ENCODE peak calls at places on chromosomes 4 and X, in six cellular contexts. B is HCT116, F is GM12878, T is upper lobe of left lung, N is HepG2, I is K562. G is an unnamed sample. For H3K9me3, the result is how much of the 10 kb centered on the place peaks cover.

GRCh38 chr4:57122959-57123358 is 12.8 kb upstream of the IGFBP7 start:
- ATAC-seq in B (no peak), F (no peak), T (no peak), N (no peak), I (no peak), G (no peak)

GRCh38 chr4:185304541-185304940 is 91.2 kb downstream of the LRP2BP start:
- ATAC-seq in B (peak), F (no peak), T (peak), N (no peak), I (no peak), G (no peak)

GRCh38 chr4:44912980-44913379 is 186.6 kb upstream of the GNPDA2 start:
- ATAC-seq in B (no peak), F (no peak), T (no peak), N (no peak), I (no peak), G (no peak)

GRCh38 chr4:162126754-162127153 is 37.0 kb downstream of the FSTL5 start:
- ATAC-seq in B (no peak), F (no peak), T (no peak), N (no peak), I (no peak), G (no peak)

GRCh38 chr4:17066972-17067371 is 168.5 kb upstream of the LDB2 start:
- ATAC-seq in B (peak), F (no peak), T (peak), N (no peak), I (no peak), G (no peak)

GRCh38 chr4:142016031-142016430 is 379.6 kb downstream of the IL15 start:
- ATAC-seq in B (no peak), F (peak), T (no peak), N (no peak), I (no peak), G (no peak)

GRCh38 chr4:53900275-53900649 is 164.1 kb downstream of the CHIC2 start:
- ATAC-seq in B (no peak), F (no peak), T (peak), N (no peak), I (no peak), G (no peak)

GRCh38 chr4:55757356-55758024 is 62.1 kb upstream of the EXOC1L start:
- ATAC-seq in B (no peak), F (no peak), T (no peak), N (no peak), I (peak), G (no peak)

GRCh38 chr4:87419578-87420249 is 2.7 kb upstream of the NUDT9 start:
- ATAC-seq in B (no peak), F (no peak), T (no peak), N (peak), I (no peak), G (no peak)

GRCh38 chr4:110055014-110055768 is 142.5 kb downstream of the EGF start:
- ATAC-seq in B (no peak), F (peak), T (no peak), N (peak), I (peak), G (no peak)

GRCh38 chrX:53246231-53246630 is 21.2 kb upstream of the KDM5C start:
- ATAC-seq in B (no peak), F (no peak), T (no peak), N (no peak), I (no peak), G (no peak)

GRCh38 chr4:145298885-145299284 is 118.5 kb upstream of the OTUD4 start:
- ATAC-seq in B (peak), F (peak), T (no peak), N (no peak), I (no peak), G (no peak)

GRCh38 chrX:70504772-70505450 is 60.3 kb downstream of the DLG3 start:
- ATAC-seq in B (no peak), F (no peak), T (no peak), N (no peak), I (peak), G (no peak)

GRCh38 chr4:121913667-121914066 is 38.2 kb downstream of the TRPC3 start:
- ATAC-seq in B (no peak), F (no peak), T (no peak), N (no peak), I (no peak), G (no peak)

GRCh38 chrX:65601530-65602281 is 65.7 kb upstream of the MSN start:
- ATAC-seq in B (no peak), F (peak), T (peak), N (no peak), I (peak), G (peak)
- TF ChIP-seq POLR2AphosphoS5 in B (no peak), F (no peak), T (peak), N (no peak), I (no peak), G (peak)

GRCh38 chr4:114364857-114365256 is 233.8 kb upstream of the UGT8 start:
- ATAC-seq in B (no peak), F (no peak), T (peak), N (no peak), I (no peak), G (peak)
- TF ChIP-seq POLR2A in B (no peak), F (no peak), T (no peak), N (no peak), I (no peak), G (no peak)

DNA sequence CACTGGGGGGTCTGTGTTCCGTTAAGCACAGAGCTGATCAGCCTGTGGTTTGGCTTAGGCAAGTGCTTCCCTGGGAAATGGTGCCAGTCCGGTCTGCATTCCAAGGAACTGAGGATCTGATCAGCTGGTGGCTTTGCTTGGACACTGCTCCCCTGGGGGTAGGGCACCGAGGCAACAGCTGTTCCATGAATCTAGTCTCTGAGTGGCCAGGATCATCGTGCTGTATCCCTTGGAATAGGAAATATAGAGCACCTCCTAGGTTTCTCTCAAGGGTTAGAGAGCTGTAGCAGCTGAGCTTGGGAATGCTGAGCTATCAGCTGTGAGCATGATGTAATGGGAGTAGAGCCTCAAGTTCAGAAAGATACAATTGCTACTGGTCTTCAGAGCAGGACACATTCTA is 863.9 kb downstream of the RAPGEF2 start:
- ATAC-seq in B (no peak), F (no peak), T (no peak), N (no peak), I (no peak), G (no peak)
- H3K9me3 ChIP-seq in B (under half), F (under half), T (under half), N (under half), I (under half), G (under half)

GRCh38 chrX:37765507-37765906 is 14.4 kb upstream of the CYBB start:
- ATAC-seq in B (no peak), F (no peak), T (no peak), N (no peak), I (no peak), G (no peak)
- TF ChIP-seq POLR2AphosphoS5 in B (no peak), F (no peak), T (no peak), N (no peak), I (no peak), G (no peak)

G was measured in gastroesophageal sphincter.